ENCODE peak calls at places on chromosomes 16 and 17, in ten cellular contexts. One of them, this sample, is unnamed.

GRCh38 chr16:87723224-87723619 is 42.6 kb downstream of the KLHDC4 start:
- DNase-seq in tibial nerve: peak; percentile 66
- DNase-seq in stomach: peak; percentile 48
- DNase-seq in IMR-90: peak; percentile 97
- DNase-seq in heart left ventricle: peak; percentile 77
- DNase-seq in A549: no peak
- DNase-seq in gastrocnemius medialis: peak; percentile 29
- DNase-seq in suprapubic skin: no peak
- DNase-seq in lower leg skin: no peak
- DNase-seq in ovary: no peak
- DNase-seq in this sample: no peak

GRCh38 chr17:28720247-28720996 is 637 bp downstream of the RPL23A start:
- DNase-seq in stomach: no peak
- DNase-seq in heart left ventricle: no peak
- DNase-seq in gastrocnemius medialis: no peak
- DNase-seq in ovary: no peak
- DNase-seq in IMR-90: no peak
- DNase-seq in lower leg skin: no peak
- DNase-seq in suprapubic skin: no peak
- DNase-seq in tibial nerve: no peak
- DNase-seq in A549: no peak
- DNase-seq in this sample: no peak

GRCh38 chr16:75289189-75289588 is 37.8 kb upstream of the BCAR1 start:
- DNase-seq in gastrocnemius medialis: no peak
- DNase-seq in ovary: no peak
- DNase-seq in A549: no peak
- DNase-seq in IMR-90: peak; percentile 39
- DNase-seq in stomach: no peak
- DNase-seq in heart left ventricle: peak; percentile 51
- DNase-seq in tibial nerve: no peak
- DNase-seq in suprapubic skin: no peak
- DNase-seq in lower leg skin: no peak
- DNase-seq in this sample: no peak

GRCh38 chr16:12260647-12261262 is 284.2 kb downstream of the SNX29 start:
- DNase-seq in stomach: no peak
- DNase-seq in lower leg skin: no peak
- DNase-seq in gastrocnemius medialis: no peak
- DNase-seq in IMR-90: peak; percentile 84
- DNase-seq in ovary: peak; percentile 67
- DNase-seq in A549: peak; percentile 71
- DNase-seq in suprapubic skin: no peak
- DNase-seq in tibial nerve: no peak
- DNase-seq in heart left ventricle: peak; percentile 51
- DNase-seq in this sample: peak; percentile 48

GRCh38 chr16:83813818-83814653 is 6.3 kb downstream of the HSBP1 start:
- DNase-seq in IMR-90: peak; percentile 80
- DNase-seq in A549: peak; percentile 40
- DNase-seq in lower leg skin: peak; percentile 82
- DNase-seq in suprapubic skin: no peak
- DNase-seq in ovary: peak; percentile 67
- DNase-seq in tibial nerve: peak; percentile 36
- DNase-seq in gastrocnemius medialis: no peak
- DNase-seq in heart left ventricle: no peak
- DNase-seq in stomach: no peak
- DNase-seq in this sample: no peak

GRCh38 chr16:24683847-24684493 is 45.5 kb upstream of the TNRC6A start:
- DNase-seq in tibial nerve: no peak
- DNase-seq in suprapubic skin: no peak
- DNase-seq in gastrocnemius medialis: no peak
- DNase-seq in stomach: no peak
- DNase-seq in lower leg skin: no peak
- DNase-seq in ovary: no peak
- DNase-seq in A549: no peak
- DNase-seq in IMR-90: no peak
- DNase-seq in heart left ventricle: no peak
- DNase-seq in this sample: no peak

GRCh38 chr16:10576390-10577304 is 3.8 kb downstream of the EMP2 start:
- DNase-seq in stomach: no peak
- DNase-seq in IMR-90: peak; percentile 30
- DNase-seq in ovary: no peak
- DNase-seq in suprapubic skin: no peak
- DNase-seq in tibial nerve: no peak
- DNase-seq in lower leg skin: no peak
- DNase-seq in heart left ventricle: no peak
- DNase-seq in gastrocnemius medialis: no peak
- DNase-seq in A549: no peak
- DNase-seq in this sample: no peak

GRCh38 chr17:79201536-79202227 is 127.1 kb downstream of the ENGASE start:
- DNase-seq in suprapubic skin: no peak
- DNase-seq in stomach: no peak
- DNase-seq in heart left ventricle: no peak
- DNase-seq in A549: peak; percentile 22
- DNase-seq in ovary: no peak
- DNase-seq in tibial nerve: no peak
- DNase-seq in IMR-90: no peak
- DNase-seq in gastrocnemius medialis: no peak
- DNase-seq in lower leg skin: no peak
- DNase-seq in this sample: peak; percentile 61

GRCh38 chr16:525520-526180 is 1.9 kb upstream of the CAPN15 start:
- DNase-seq in lower leg skin: no peak
- DNase-seq in IMR-90: peak; percentile 92
- DNase-seq in tibial nerve: no peak
- DNase-seq in suprapubic skin: no peak
- DNase-seq in ovary: peak; percentile 63
- DNase-seq in gastrocnemius medialis: no peak
- DNase-seq in stomach: no peak
- DNase-seq in heart left ventricle: no peak
- DNase-seq in A549: peak; percentile 72
- DNase-seq in this sample: no peak

GRCh38 chr17:17628388-17629008 is 37.0 kb upstream of the PEMT start:
- DNase-seq in suprapubic skin: no peak
- DNase-seq in gastrocnemius medialis: no peak
- DNase-seq in heart left ventricle: no peak
- DNase-seq in IMR-90: no peak
- DNase-seq in ovary: no peak
- DNase-seq in lower leg skin: no peak
- DNase-seq in A549: no peak
- DNase-seq in stomach: peak; percentile 46
- DNase-seq in tibial nerve: no peak
- DNase-seq in this sample: no peak

GRCh38 chr16:70714526-70715112 is 28.8 kb upstream of the MTSS2 start:
- DNase-seq in heart left ventricle: no peak
- DNase-seq in IMR-90: no peak
- DNase-seq in tibial nerve: no peak
- DNase-seq in gastrocnemius medialis: peak; percentile 49
- DNase-seq in A549: no peak
- DNase-seq in ovary: no peak
- DNase-seq in lower leg skin: no peak
- DNase-seq in suprapubic skin: no peak
- DNase-seq in stomach: no peak
- DNase-seq in this sample: no peak

GRCh38 chr17:73290399-73291259 is 21.2 kb downstream of the CDC42EP4 start:
- DNase-seq in stomach: no peak
- DNase-seq in A549: no peak
- DNase-seq in heart left ventricle: no peak
- DNase-seq in suprapubic skin: no peak
- DNase-seq in tibial nerve: no peak
- DNase-seq in IMR-90: no peak
- DNase-seq in lower leg skin: no peak
- DNase-seq in gastrocnemius medialis: no peak
- DNase-seq in ovary: no peak
- DNase-seq in this sample: no peak

GRCh38 chr17:50269477-50270429 is 4.5 kb upstream of the TMEM92 start:
- DNase-seq in ovary: peak; percentile 83
- DNase-seq in gastrocnemius medialis: peak; percentile 49
- DNase-seq in lower leg skin: peak; percentile 95
- DNase-seq in suprapubic skin: peak; percentile 81
- DNase-seq in tibial nerve: peak; percentile 91
- DNase-seq in IMR-90: peak; percentile 83
- DNase-seq in heart left ventricle: peak; percentile 71
- DNase-seq in A549: peak; percentile 79
- DNase-seq in stomach: peak; percentile 76
- DNase-seq in this sample: peak; percentile 76

GRCh38 chr17:82752371-82753200 is 721 bp downstream of the TBCD start:
- DNase-seq in gastrocnemius medialis: no peak
- DNase-seq in A549: no peak
- DNase-seq in heart left ventricle: no peak
- DNase-seq in stomach: no peak
- DNase-seq in suprapubic skin: peak; percentile 76
- DNase-seq in IMR-90: no peak
- DNase-seq in lower leg skin: no peak
- DNase-seq in ovary: no peak
- DNase-seq in tibial nerve: no peak
- DNase-seq in this sample: no peak

GRCh38 chr17:82751171-82751570 is 694 bp upstream of the TBCD start:
- DNase-seq in stomach: no peak
- DNase-seq in heart left ventricle: no peak
- DNase-seq in lower leg skin: no peak
- DNase-seq in suprapubic skin: no peak
- DNase-seq in ovary: no peak
- DNase-seq in gastrocnemius medialis: no peak
- DNase-seq in tibial nerve: no peak
- DNase-seq in A549: no peak
- DNase-seq in IMR-90: no peak
- DNase-seq in this sample: no peak

GRCh38 chr17:82753201-82753464 is 1.3 kb downstream of the TBCD start:
- DNase-seq in lower leg skin: no peak
- DNase-seq in A549: no peak
- DNase-seq in gastrocnemius medialis: no peak
- DNase-seq in ovary: no peak
- DNase-seq in stomach: no peak
- DNase-seq in IMR-90: no peak
- DNase-seq in heart left ventricle: no peak
- DNase-seq in tibial nerve: no peak
- DNase-seq in suprapubic skin: no peak
- DNase-seq in this sample: no peak

GRCh38 chr17:82750241-82750905 is 1.5 kb upstream of the TBCD start:
- DNase-seq in lower leg skin: no peak
- DNase-seq in IMR-90: no peak
- DNase-seq in A549: no peak
- DNase-seq in gastrocnemius medialis: no peak
- DNase-seq in ovary: peak; percentile 56
- DNase-seq in stomach: no peak
- DNase-seq in heart left ventricle: no peak
- DNase-seq in suprapubic skin: no peak
- DNase-seq in tibial nerve: no peak
- DNase-seq in this sample: no peak

GRCh38 chr17:82751571-82752370 is at the start of gene TBCD:
- DNase-seq in ovary: peak; percentile 97
- DNase-seq in A549: peak; percentile 94
- DNase-seq in lower leg skin: peak; percentile 97
- DNase-seq in tibial nerve: peak; percentile 84
- DNase-seq in stomach: peak; percentile 87
- DNase-seq in heart left ventricle: peak; percentile 92
- DNase-seq in suprapubic skin: peak; percentile 91
- DNase-seq in IMR-90: peak; percentile 89
- DNase-seq in gastrocnemius medialis: peak; percentile 83
- DNase-seq in this sample: peak; percentile 99
- TF ChIP-seq POLR2A in ovary: peak; percentile 44
- TF ChIP-seq POLR2A in A549: peak; percentile 54
- TF ChIP-seq POLR2A in lower leg skin: no peak
- TF ChIP-seq POLR2A in tibial nerve: peak; percentile 71
- TF ChIP-seq POLR2A in stomach: no peak
- TF ChIP-seq POLR2A in heart left ventricle: peak; percentile 56
- TF ChIP-seq POLR2A in suprapubic skin: no peak
- TF ChIP-seq POLR2A in IMR-90: peak; percentile 20
- TF ChIP-seq POLR2A in gastrocnemius medialis: peak; percentile 60
- TF ChIP-seq POLR2A in this sample: peak; percentile 49

GRCh38 chr17:32142857-32143524 is 689 bp downstream of the RHOT1 start:
- DNase-seq in suprapubic skin: peak; percentile 72
- DNase-seq in lower leg skin: peak; percentile 89
- DNase-seq in IMR-90: peak; percentile 76
- DNase-seq in heart left ventricle: peak; percentile 72
- DNase-seq in ovary: no peak
- DNase-seq in tibial nerve: peak; percentile 40
- DNase-seq in A549: peak; percentile 46
- DNase-seq in stomach: peak; percentile 88
- DNase-seq in gastrocnemius medialis: peak; percentile 82
- DNase-seq in this sample: no peak
- TF ChIP-seq POLR2A in suprapubic skin: no peak
- TF ChIP-seq POLR2A in lower leg skin: no peak
- TF ChIP-seq POLR2A in IMR-90: no peak
- TF ChIP-seq POLR2A in heart left ventricle: no peak
- TF ChIP-seq POLR2A in ovary: no peak
- TF ChIP-seq POLR2A in tibial nerve: no peak
- TF ChIP-seq POLR2A in A549: no peak
- TF ChIP-seq POLR2A in stomach: no peak
- TF ChIP-seq POLR2A in gastrocnemius medialis: no peak
- TF ChIP-seq POLR2A in this sample: no peak

GRCh38 chr17:81842378-81842724 is 7.5 kb upstream of the PPP1R27 start:
- DNase-seq in stomach: no peak
- DNase-seq in suprapubic skin: no peak
- DNase-seq in IMR-90: no peak
- DNase-seq in A549: no peak
- DNase-seq in ovary: no peak
- DNase-seq in lower leg skin: no peak
- DNase-seq in gastrocnemius medialis: no peak
- DNase-seq in tibial nerve: no peak
- DNase-seq in heart left ventricle: no peak
- DNase-seq in this sample: peak; percentile 60

GRCh38 chr17:81843713-81844326 is 9.0 kb upstream of the PPP1R27 start:
- DNase-seq in lower leg skin: no peak
- DNase-seq in IMR-90: no peak
- DNase-seq in stomach: no peak
- DNase-seq in heart left ventricle: no peak
- DNase-seq in suprapubic skin: no peak
- DNase-seq in A549: no peak
- DNase-seq in ovary: no peak
- DNase-seq in gastrocnemius medialis: no peak
- DNase-seq in tibial nerve: no peak
- DNase-seq in this sample: no peak

GRCh38 chr17:81844327-81844851 is 9.5 kb upstream of the PPP1R27 start:
- DNase-seq in heart left ventricle: no peak
- DNase-seq in A549: no peak
- DNase-seq in tibial nerve: no peak
- DNase-seq in ovary: no peak
- DNase-seq in gastrocnemius medialis: no peak
- DNase-seq in stomach: no peak
- DNase-seq in suprapubic skin: no peak
- DNase-seq in IMR-90: no peak
- DNase-seq in lower leg skin: no peak
- DNase-seq in this sample: peak; percentile 68

GRCh38 chr17:81841866-81842265 is 7.0 kb upstream of the PPP1R27 start:
- DNase-seq in IMR-90: no peak
- DNase-seq in ovary: no peak
- DNase-seq in lower leg skin: no peak
- DNase-seq in heart left ventricle: no peak
- DNase-seq in tibial nerve: no peak
- DNase-seq in suprapubic skin: no peak
- DNase-seq in A549: no peak
- DNase-seq in stomach: no peak
- DNase-seq in gastrocnemius medialis: no peak
- DNase-seq in this sample: no peak

GRCh38 chr17:81842725-81843504 is 8.1 kb upstream of the PPP1R27 start:
- DNase-seq in lower leg skin: no peak
- DNase-seq in stomach: no peak
- DNase-seq in IMR-90: no peak
- DNase-seq in A549: no peak
- DNase-seq in ovary: peak; percentile 73
- DNase-seq in heart left ventricle: no peak
- DNase-seq in gastrocnemius medialis: peak; percentile 72
- DNase-seq in suprapubic skin: no peak
- DNase-seq in tibial nerve: peak; percentile 69
- DNase-seq in this sample: no peak
- TF ChIP-seq POLR2A in lower leg skin: no peak
- TF ChIP-seq POLR2A in stomach: no peak
- TF ChIP-seq POLR2A in IMR-90: peak; percentile 6
- TF ChIP-seq POLR2A in A549: no peak
- TF ChIP-seq POLR2A in ovary: no peak
- TF ChIP-seq POLR2A in heart left ventricle: no peak
- TF ChIP-seq POLR2A in gastrocnemius medialis: peak; percentile 13
- TF ChIP-seq POLR2A in suprapubic skin: no peak
- TF ChIP-seq POLR2A in tibial nerve: no peak
- TF ChIP-seq POLR2A in this sample: no peak

GRCh38 chr17:58513913-58514794 is at the start of gene MTMR4:
- DNase-seq in ovary: peak; percentile 89
- DNase-seq in suprapubic skin: peak; percentile 88
- DNase-seq in stomach: peak; percentile 90
- DNase-seq in heart left ventricle: peak; percentile 87
- DNase-seq in gastrocnemius medialis: peak; percentile 72
- DNase-seq in IMR-90: peak; percentile 58
- DNase-seq in A549: peak; percentile 62
- DNase-seq in lower leg skin: peak; percentile 96
- DNase-seq in tibial nerve: peak; percentile 50
- DNase-seq in this sample: peak; percentile 95
- TF ChIP-seq POLR2A in ovary: no peak
- TF ChIP-seq POLR2A in suprapubic skin: no peak
- TF ChIP-seq POLR2A in stomach: no peak
- TF ChIP-seq POLR2A in heart left ventricle: peak; percentile 50
- TF ChIP-seq POLR2A in gastrocnemius medialis: peak; percentile 45
- TF ChIP-seq POLR2A in IMR-90: no peak
- TF ChIP-seq POLR2A in A549: peak; percentile 52
- TF ChIP-seq POLR2A in lower leg skin: no peak
- TF ChIP-seq POLR2A in tibial nerve: peak; percentile 26
- TF ChIP-seq POLR2A in this sample: no peak

This sample was measured in upper lobe of left lung.